ENCODE peak calls at places on chromosomes 11 and 22, in six cellular contexts. V, U, S, L, X and P are unnamed samples. For H3K36me3, the result is how much of the 10 kb centered on the place peaks cover.

GRCh38 chr11:71190551-71190950 is 61.8 kb downstream of the SHANK2 start:
- DNase-seq in S (no peak), X (no peak), V (no peak), L (no peak), U (no peak), P (no peak)

GRCh38 chr22:46719921-46720320 is 18.1 kb downstream of the CERK start:
- DNase-seq in U (no peak), S (no peak), L (no peak), X (no peak), V (peak), P (no peak)

GRCh38 chr11:17250561-17251350 is 25.8 kb upstream of the NUCB2 start:
- DNase-seq in U (no peak), V (no peak), L (peak), S (no peak), X (no peak), P (no peak)

GRCh38 chr11:125110996-125111340 is 458 bp downstream of the TMEM218 start:
- DNase-seq in S (no peak), V (no peak), X (peak), L (no peak), U (no peak), P (peak)

GRCh38 chr11:113781682-113782081 is 2.1 kb downstream of the CLDN25 start:
- DNase-seq in V (no peak), L (no peak), S (no peak), U (no peak), X (peak), P (no peak)

GRCh38 chr11:61728066-61728939 is 24.1 kb upstream of the MYRF start:
- DNase-seq in L (no peak), S (no peak), X (no peak), U (no peak), V (no peak), P (no peak)

GRCh38 chr11:11440149-11440548 is 87.1 kb upstream of the CSNK2A3 start:
- DNase-seq in U (no peak), S (no peak), L (no peak), V (no peak), X (no peak), P (no peak)

GRCh38 chr22:48893288-48894063 is 934.2 kb downstream of the BRD1 start:
- DNase-seq in S (no peak), X (no peak), U (no peak), V (no peak), L (no peak), P (no peak)

GRCh38 chr11:87926250-87926970 is 248.8 kb downstream of the RAB38 start:
- DNase-seq in V (no peak), U (peak), X (peak), L (peak), S (no peak), P (no peak)

DNA sequence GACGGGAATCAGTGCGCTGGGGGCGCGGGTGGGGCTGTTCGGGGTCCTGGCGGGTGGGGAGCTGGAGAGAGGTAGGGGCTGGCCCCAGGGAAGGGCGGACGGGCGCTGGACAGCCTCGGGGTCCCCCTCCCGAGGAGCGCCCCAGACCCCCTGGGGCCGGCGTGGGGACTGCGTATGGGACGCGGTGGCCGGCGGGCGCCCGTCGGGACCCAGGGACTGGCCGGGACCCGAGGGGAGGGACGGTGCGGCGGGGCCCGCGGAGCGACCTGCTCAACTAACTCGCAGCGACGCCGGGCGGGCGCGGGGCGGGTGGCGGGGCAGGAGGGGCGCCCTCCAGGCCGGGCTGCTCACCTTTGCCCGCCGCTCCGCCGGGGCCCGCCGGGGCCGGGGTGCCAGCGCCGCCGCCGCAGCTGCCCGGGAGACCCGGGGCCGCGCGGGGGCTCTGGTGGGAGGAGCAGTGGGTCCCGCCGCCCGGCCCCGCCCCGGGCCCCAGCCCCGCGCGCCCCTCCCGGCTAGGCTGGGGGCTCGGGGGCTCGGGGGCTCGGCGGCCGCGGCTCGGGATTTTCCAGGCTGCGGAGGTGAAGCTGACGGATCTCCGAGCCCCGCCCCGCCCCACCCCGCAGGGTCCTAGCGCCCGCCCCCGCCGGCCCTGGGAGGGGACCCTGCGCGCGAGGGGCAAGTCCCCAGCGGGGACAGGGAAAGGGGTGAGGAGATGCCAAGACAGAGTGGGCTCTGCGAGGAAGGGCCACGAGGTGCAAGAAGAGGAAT is 12.3 kb downstream of the STARD10 start:
- DNase-seq in L (no peak), V (no peak), S (peak), X (peak), U (no peak), P (no peak)
- H3K4me3 ChIP-seq in L (no peak), V (peak), S (peak), X (peak), U (peak), P (peak)

GRCh38 chr11:46826310-46827044 is 19.6 kb downstream of the CKAP5 start:
- DNase-seq in V (peak), S (peak), X (peak), U (no peak), L (peak), P (peak)
- H3K36me3 ChIP-seq in V (under half), S (under half), X (under half), U (under half), L (under half), P (under half)

GRCh38 chr22:44451016-44451415 is 47.0 kb downstream of the RTL6 start:
- DNase-seq in X (no peak), V (no peak), U (no peak), L (no peak), S (no peak), P (no peak)
- H3K4me3 ChIP-seq in X (no peak), V (no peak), U (no peak), L (no peak), S (no peak), P (no peak)

GRCh38 chr11:86372586-86372985 is 2.1 kb upstream of the CCDC81 start:
- DNase-seq in L (no peak), V (no peak), X (no peak), U (no peak), S (no peak), P (no peak)
- H3K36me3 ChIP-seq in L (under half), V (under half), X (under half), U (under half), S (under half), P (under half)

GRCh38 chr11:64757549-64758329 is 2.0 kb downstream of the PYGM start:
- DNase-seq in S (no peak), L (no peak), X (no peak), V (no peak), U (no peak), P (no peak)

GRCh38 chr11:64760759-64761417 is 1.1 kb upstream of the PYGM start:
- DNase-seq in L (no peak), X (no peak), V (no peak), S (no peak), U (no peak), P (no peak)

GRCh38 chr11:64759131-64759721 is 548 bp downstream of the PYGM start:
- DNase-seq in V (no peak), L (no peak), X (no peak), U (no peak), S (no peak), P (no peak)

GRCh38 chr11:64758330-64759079 is 1.3 kb downstream of the PYGM start:
- DNase-seq in U (no peak), L (no peak), V (no peak), S (peak), X (no peak), P (no peak)

DNA sequence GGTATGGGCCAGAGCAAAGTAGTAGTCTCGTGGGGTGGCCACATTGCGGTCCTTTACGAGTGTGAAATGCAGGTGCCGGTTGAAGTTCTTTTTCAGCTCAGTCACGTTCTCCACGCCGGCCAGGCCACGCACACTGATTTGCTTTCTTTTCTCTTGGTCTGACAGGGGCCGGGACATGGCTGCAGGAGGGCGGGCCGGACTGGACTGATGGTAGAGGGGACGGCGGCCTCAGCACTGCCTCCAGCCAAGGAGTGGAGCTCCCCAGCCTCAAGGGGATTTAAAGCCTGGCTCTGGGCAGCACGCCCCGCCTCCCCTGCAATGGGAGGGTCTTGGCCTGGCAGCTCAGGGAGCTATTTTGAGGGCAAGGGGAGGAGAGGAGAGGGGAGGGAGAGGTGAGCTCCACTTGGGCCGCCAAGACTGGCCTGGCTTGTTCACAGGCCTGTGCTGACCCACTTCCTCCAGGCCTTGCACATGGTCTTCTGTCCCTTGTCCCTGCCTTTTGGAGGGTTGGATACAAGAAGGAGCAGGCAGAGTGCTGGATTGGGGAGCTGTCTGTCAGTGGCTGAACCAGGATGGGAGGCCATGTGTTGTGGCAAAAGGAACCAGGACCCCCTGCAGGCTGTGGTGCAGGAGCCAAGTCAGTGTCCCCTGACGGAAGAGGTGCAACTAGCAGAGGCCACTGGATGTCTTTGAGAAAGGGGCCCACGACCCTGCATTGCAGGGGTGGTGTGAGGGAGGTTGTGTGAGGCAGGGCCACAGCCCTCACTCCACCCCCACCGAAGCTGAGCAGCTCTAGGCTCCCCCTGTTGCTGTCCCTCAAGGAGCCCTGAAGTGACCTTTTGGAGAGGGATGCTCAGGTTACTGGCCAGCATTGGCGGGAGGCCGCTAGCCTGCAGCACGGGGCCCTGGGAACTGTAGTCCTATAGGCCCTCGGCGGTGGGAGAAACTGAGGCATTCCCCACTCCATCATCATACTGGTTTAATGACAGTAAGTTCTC is at the start of gene PYGM:
- DNase-seq in X (peak), S (no peak), U (no peak), V (no peak), L (no peak), P (no peak)
- H3K4me3 ChIP-seq in X (no peak), S (peak), U (no peak), V (no peak), L (no peak), P (no peak)

DNA sequence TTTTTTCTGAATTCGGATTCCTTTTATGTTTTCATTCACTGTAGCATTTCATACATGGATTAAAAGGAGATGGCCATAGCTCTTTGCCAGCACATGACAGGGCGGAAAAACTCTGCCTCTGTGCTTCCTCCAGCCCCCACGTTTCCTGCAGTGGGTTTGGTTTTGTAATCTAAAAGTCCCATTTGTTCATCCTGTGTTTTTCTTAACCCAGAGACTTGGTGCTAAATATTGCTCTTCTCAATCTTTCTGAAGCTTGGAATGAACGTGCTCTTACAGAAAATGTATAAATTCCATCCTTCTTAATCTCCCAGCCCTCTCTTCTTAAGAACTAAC is 89.9 kb downstream of the PPP6R3 start:
- DNase-seq in U (no peak), V (no peak), S (no peak), X (no peak), L (no peak), P (no peak)
- H3K36me3 ChIP-seq in U (under half), V (under half), S (half or more), X (under half), L (half or more), P (under half)